ENCODE peak calls at places on chromosome 9, in five cellular contexts. C is NCI-H345; K is thyroid gland; I is NCI-H2081; J is stimulated activated CD8-positive, alpha-beta memory T cell treated with anti-CD3 and anti-CD28 coated beads, Interleukin-15, amount 100 ng/mL, for 1 hour. F is an unnamed sample.

GRCh38 chr9:76342201-76342600 is 52.0 kb downstream of the RFK start:
- DNase-seq in J (no peak), C (no peak), I (no peak), K (no peak), F (no peak)

GRCh38 chr9:34993502-34994428 is 4.2 kb downstream of the DNAJB5 start:
- DNase-seq in K (peak), J (no peak), I (peak), C (no peak), F (no peak)

GRCh38 chr9:112050544-112051475 is 124.3 kb downstream of the SUSD1 start:
- DNase-seq in I (no peak), C (no peak), K (no peak), J (no peak), F (no peak)

GRCh38 chr9:95095619-95096355 is 221.7 kb downstream of the FANCC start:
- DNase-seq in K (no peak), J (no peak), C (no peak), I (peak), F (no peak)

GRCh38 chr9:6271508-6272228 is 56.1 kb downstream of the IL33 start:
- DNase-seq in I (no peak), C (no peak), K (no peak), J (no peak), F (no peak)

GRCh38 chr9:131982683-131983239 is 96.9 kb downstream of the MED27 start:
- DNase-seq in C (no peak), J (no peak), I (no peak), K (no peak), F (no peak)

GRCh38 chr9:83649080-83649479 is 26.1 kb downstream of the IDNK start:
- DNase-seq in J (peak), K (peak), I (peak), C (peak), F (peak)

GRCh38 chr9:137833721-137834613 is 43.6 kb upstream of the CACNA1B start:
- DNase-seq in I (no peak), K (no peak), C (no peak), J (no peak), F (no peak)

GRCh38 chr9:137807721-137808703 is 69.6 kb upstream of the CACNA1B start:
- DNase-seq in C (no peak), I (no peak), J (no peak), K (no peak), F (no peak)

GRCh38 chr9:112921549-112921948 is 30.9 kb upstream of the SLC46A2 start:
- DNase-seq in J (no peak), C (peak), I (peak), K (no peak), F (no peak)

GRCh38 chr9:76542360-76542759 is 83.4 kb downstream of the GCNT1 start:
- DNase-seq in J (no peak), C (no peak), K (no peak), I (peak), F (no peak)

GRCh38 chr9:122225323-122226141 is 3.2 kb downstream of the LHX6 start:
- DNase-seq in C (no peak), J (no peak), K (no peak), I (no peak), F (no peak)

GRCh38 chr9:136160321-136160938 is 41.8 kb upstream of the TMEM250 start:
- DNase-seq in K (no peak), C (peak), J (no peak), I (no peak), F (no peak)

GRCh38 chr9:6415266-6415665 is 2.3 kb downstream of the UHRF2 start:
- DNase-seq in K (no peak), C (no peak), J (no peak), I (no peak), F (no peak)

GRCh38 chr9:80066931-80067330 is 495.2 kb downstream of the TLE4 start:
- DNase-seq in K (no peak), J (no peak), C (no peak), I (no peak), F (no peak)

GRCh38 chr9:109250311-109250741 is 70.5 kb downstream of the EPB41L4B start:
- DNase-seq in K (no peak), I (peak), C (no peak), J (no peak), F (no peak)

GRCh38 chr9:128635266-128636023 is 21.2 kb downstream of the DYNC2I2 start:
- DNase-seq in I (no peak), K (peak), J (no peak), C (peak), F (no peak)

GRCh38 chr9:18543406-18543965 is 69.5 kb downstream of the ADAMTSL1 start:
- DNase-seq in I (no peak), K (no peak), C (no peak), J (no peak), F (no peak)

GRCh38 chr9:87464110-87464991 is 33.3 kb upstream of the DAPK1 start:
- DNase-seq in I (no peak), C (no peak), K (peak), J (no peak), F (no peak)

GRCh38 chr9:113873926-113874325 is 2.2 kb upstream of the ZNF618 start:
- DNase-seq in C (no peak), I (no peak), K (no peak), J (no peak), F (no peak)

GRCh38 chr9:88164870-88165269 is 26.6 kb upstream of the SPATA31C2 start:
- DNase-seq in I (no peak), C (no peak), J (no peak), K (no peak), F (no peak)

GRCh38 chr9:32378496-32378895 is 5.9 kb upstream of the ACO1 start:
- DNase-seq in I (peak), C (peak), J (no peak), K (peak), F (peak)

GRCh38 chr9:89993678-89994630 is 389.1 kb downstream of the GADD45G start:
- DNase-seq in K (no peak), I (no peak), J (no peak), C (no peak), F (no peak)

GRCh38 chr9:19922476-19923118 is 133.8 kb upstream of the SLC24A2 start:
- DNase-seq in K (peak), J (no peak), I (peak), C (peak), F (no peak)

GRCh38 chr9:120755827-120756434 is 37.3 kb downstream of the FBXW2 start:
- DNase-seq in I (peak), C (peak), J (peak), K (peak), F (peak)

GRCh38 chr9:71769175-71770165 is 1.2 kb upstream of the CEMIP2 start:
- DNase-seq in J (peak), I (peak), K (peak), C (peak), F (peak)

GRCh38 chr9:114110180-114110579 is 11.1 kb upstream of the KIF12 start:
- DNase-seq in K (no peak), J (no peak), C (no peak), I (no peak), F (no peak)

GRCh38 chr9:131092548-131093440 is 3.5 kb upstream of the AIF1L start:
- DNase-seq in I (no peak), C (no peak), K (no peak), J (no peak), F (no peak)

GRCh38 chr9:12980482-12980881 is 205.7 kb downstream of the LURAP1L start:
- DNase-seq in J (no peak), I (no peak), K (no peak), C (no peak), F (no peak)

GRCh38 chr9:81191222-81191621 is 498.1 kb downstream of the TLE1 start:
- DNase-seq in K (no peak), J (no peak), C (no peak), I (no peak), F (no peak)

GRCh38 chr9:127682351-127683136 is 24.2 kb upstream of the CFAP157 start:
- DNase-seq in J (no peak), C (no peak), I (no peak), K (peak), F (no peak)

GRCh38 chr9:113963017-113963620 is 87.0 kb downstream of the ZNF618 start:
- DNase-seq in K (peak), C (peak), I (peak), J (no peak), F (no peak)

GRCh38 chr9:76297721-76298239 is 96.4 kb downstream of the RFK start:
- DNase-seq in J (no peak), K (peak), I (no peak), C (no peak), F (no peak)

GRCh38 chr9:28120241-28121025 is 547.2 kb upstream of the C9orf72 start:
- DNase-seq in C (peak), K (no peak), J (no peak), I (peak), F (no peak)

GRCh38 chr9:113403651-113404050 is 2.6 kb upstream of the ALAD start:
- DNase-seq in I (no peak), K (no peak), C (no peak), J (no peak), F (no peak)

GRCh38 chr9:109906766-109907382 is 126.9 kb downstream of the PALM2AKAP2 start:
- DNase-seq in K (no peak), C (no peak), J (no peak), I (no peak), F (no peak)

GRCh38 chr9:14361074-14361473 is 47.1 kb upstream of the NFIB start:
- DNase-seq in J (no peak), I (no peak), K (no peak), C (no peak), F (no peak)

GRCh38 chr9:128369024-128369706 is 2.0 kb upstream of the URM1 start:
- DNase-seq in J (no peak), I (no peak), C (no peak), K (no peak), F (no peak)